ENCODE peak calls at places on chromosomes 3 and 15, in five cellular contexts. G is cardiac muscle cell, T is HCT116, U is PC-3, F is fibroblast of lung. K is an unnamed sample. For H3K36me3, the result is how much of the 10 kb centered on the place peaks cover.

GRCh38 chr3:102471001-102471400 is 36.2 kb downstream of the ZPLD1 start:
- DNase-seq in G (no peak), F (no peak), T (peak), U (peak), K (no peak)

GRCh38 chr3:55164876-55165275 is 237.0 kb upstream of the LRTM1 start:
- DNase-seq in F (no peak), G (no peak), T (no peak), U (no peak), K (no peak)

GRCh38 chr3:160564949-160565441 is 376 bp downstream of the KPNA4 start:
- DNase-seq in T (peak), F (peak), G (peak), U (peak), K (no peak)

GRCh38 chr3:167731393-167731792 is 3.3 kb downstream of the PDCD10 start:
- DNase-seq in G (no peak), U (no peak), T (no peak), F (no peak), K (no peak)

GRCh38 chr3:141051641-141052569 is 758 bp downstream of the SPSB4 start:
- DNase-seq in U (no peak), G (peak), T (no peak), F (peak), K (peak)

GRCh38 chr3:133490468-133491351 is 82.8 kb upstream of the CDV3 start:
- DNase-seq in G (no peak), F (no peak), U (peak), T (no peak), K (peak)

GRCh38 chr3:10467904-10468610 is 37.3 kb downstream of the ATP2B2 start:
- DNase-seq in F (no peak), T (no peak), G (no peak), U (peak), K (no peak)

GRCh38 chr3:481680-482079 is 285.1 kb downstream of the CHL1 start:
- DNase-seq in F (peak), G (no peak), T (no peak), U (peak), K (no peak)

GRCh38 chr3:70851066-70851465 is 538.6 kb upstream of the MDFIC2 start:
- DNase-seq in G (no peak), T (no peak), U (no peak), F (no peak), K (no peak)

GRCh38 chr3:81406318-81406717 is 355.1 kb downstream of the GBE1 start:
- DNase-seq in T (no peak), G (no peak), U (peak), F (no peak), K (no peak)

GRCh38 chr15:47505712-47506542 is 211.4 kb upstream of the SEMA6D start:
- DNase-seq in G (peak), T (no peak), F (peak), U (no peak), K (no peak)

GRCh38 chr3:195609229-195609628 is 25.5 kb upstream of the APOD start:
- DNase-seq in F (no peak), T (no peak), G (no peak), U (no peak), K (no peak)

GRCh38 chr3:187281191-187281714 is 10.3 kb downstream of the MASP1 start:
- DNase-seq in T (no peak), U (no peak), F (peak), G (no peak), K (no peak)
- TF ChIP-seq CTCF in T (no peak), U (peak), F (peak), G (no peak), K (no peak)

GRCh38 chr3:120742198-120743080 is at the start of the genes GTF2E1 and RABL3:
- DNase-seq in G (peak), T (peak), F (peak), U (peak), K (peak)

GRCh38 chr3:120743081-120743365 is 479 bp downstream of the GTF2E1 start:
- DNase-seq in T (no peak), F (peak), G (no peak), U (peak), K (no peak)

GRCh38 chr3:120745466-120745865 is 2.9 kb downstream of the GTF2E1 start:
- DNase-seq in U (no peak), G (no peak), F (no peak), T (no peak), K (no peak)

GRCh38 chr3:120741837-120742197 is 499 bp downstream of the RABL3 start:
- DNase-seq in F (peak), T (peak), G (no peak), U (no peak), K (no peak)

DNA sequence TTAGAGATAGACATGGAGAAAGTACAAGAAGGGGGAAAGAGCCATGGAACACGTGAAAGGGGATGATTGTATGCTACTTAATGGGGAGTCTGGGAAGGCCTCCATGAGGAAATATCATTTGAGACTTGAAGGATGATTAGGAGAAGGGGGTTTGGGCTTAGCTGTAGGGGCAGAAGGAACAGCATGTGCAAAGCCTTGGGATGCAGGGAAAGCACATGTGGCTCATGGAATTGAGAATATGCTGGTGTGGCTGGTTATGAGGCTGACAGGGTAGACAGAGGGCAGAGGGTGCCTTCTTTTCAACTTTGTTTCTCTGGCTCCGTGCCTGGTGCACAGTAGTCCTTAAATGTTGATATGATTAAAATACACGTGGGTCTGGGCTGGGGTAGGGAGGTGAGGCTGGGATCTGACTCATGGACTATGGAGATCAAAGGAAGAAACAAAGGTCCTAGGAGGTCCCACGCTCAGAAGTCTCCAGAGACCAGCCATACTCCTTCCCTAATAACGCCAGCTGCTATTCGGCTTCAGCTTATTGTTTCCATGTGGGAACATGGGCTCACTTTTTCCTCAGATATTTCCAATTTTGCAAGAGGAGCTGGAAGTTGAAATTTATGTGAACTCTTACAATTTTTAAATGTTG is 1.1 kb downstream of the GTF2E1 start:
- DNase-seq in G (no peak), T (no peak), U (peak), F (no peak), K (no peak)
- H3K4me3 ChIP-seq in G (peak), T (peak), U (peak), F (peak), K (peak)

DNA sequence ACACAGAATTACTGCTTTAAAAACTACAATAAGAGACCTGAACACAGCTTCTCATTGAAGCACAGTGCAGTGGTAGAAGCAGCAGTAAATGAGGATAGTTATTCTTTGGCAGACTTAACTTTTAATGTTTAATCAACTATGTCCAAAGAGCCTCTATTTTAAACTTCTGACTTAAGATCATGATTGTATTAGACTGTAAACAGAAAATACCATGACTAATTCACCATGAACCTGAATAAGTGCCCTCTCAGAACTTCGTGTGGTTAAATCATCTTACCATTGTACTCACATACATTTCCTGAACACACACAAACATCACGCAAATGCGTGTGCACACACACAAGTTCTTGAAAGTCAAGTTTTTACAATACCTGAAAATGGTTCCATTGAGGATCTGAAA is 13.9 kb downstream of the CEP152 start:
- DNase-seq in G (no peak), T (no peak), U (peak), F (peak), K (peak)
- H3K36me3 ChIP-seq in G (under half), T (under half), U (under half), F (under half), K (under half)

GRCh38 chr15:66646799-66647198 is 55.2 kb upstream of the SMAD6 start:
- DNase-seq in T (no peak), F (no peak), G (no peak), U (no peak), K (no peak)

GRCh38 chr15:66647358-66647757 is 54.7 kb upstream of the SMAD6 start:
- DNase-seq in G (no peak), F (no peak), U (no peak), T (no peak), K (no peak)

GRCh38 chr15:66644000-66644787 is 57.8 kb upstream of the SMAD6 start:
- DNase-seq in F (no peak), U (no peak), T (no peak), G (no peak), K (no peak)

GRCh38 chr15:66644815-66645345 is 57.2 kb upstream of the SMAD6 start:
- DNase-seq in F (peak), U (no peak), G (no peak), T (no peak), K (no peak)

GRCh38 chr15:66646308-66646707 is 55.7 kb upstream of the SMAD6 start:
- DNase-seq in F (no peak), U (no peak), G (no peak), T (no peak), K (no peak)
- TF ChIP-seq CTCF in F (no peak), U (no peak), G (no peak), T (no peak), K (no peak)

GRCh38 chr15:79088426-79089205 is 2.0 kb downstream of the RASGRF1 start:
- DNase-seq in G (no peak), T (no peak), F (no peak), U (no peak), K (no peak)
- H3K4me3 ChIP-seq in G (no peak), T (no peak), F (no peak), U (no peak), K (no peak)

K was measured in GM06990.